ENCODE peak calls at places on chromosomes 4 and X, in nine cellular contexts. K, T, V, R, M, Q, H, G and F are unnamed samples. For H3K4me1, the result is how much of the 10 kb centered on the place peaks cover.

GRCh38 chr4:4326136-4326535 is 36.1 kb downstream of the ZBTB49 start:
- DNase-seq in K (no peak), T (no peak), V (no peak), R (no peak), M (no peak), Q (no peak), H (no peak), G (no peak), F (no peak)

GRCh38 chrX:139112432-139112831 is 400.9 kb upstream of the FGF13 start:
- DNase-seq in K (no peak), T (no peak), V (no peak), R (no peak), M (no peak), Q (no peak), H (peak), G (no peak), F (no peak)

GRCh38 chr4:46442963-46443362 is 53.0 kb upstream of the GABRA2 start:
- DNase-seq in K (no peak), T (no peak), V (no peak), R (no peak), M (no peak), Q (no peak), H (no peak), G (no peak), F (no peak)

GRCh38 chrX:62928906-62929305 is 422.2 kb downstream of the SPIN4 start:
- DNase-seq in K (no peak), T (no peak), V (no peak), R (no peak), M (no peak), Q (no peak), H (no peak), G (no peak), F (no peak)

GRCh38 chr4:153471691-153472080 is 5.5 kb downstream of the TMEM131L start:
- DNase-seq in K (peak), T (no peak), V (no peak), R (no peak), M (no peak), Q (no peak), H (no peak), G (no peak), F (no peak)

GRCh38 chr4:82650868-82651267 is 89.1 kb upstream of the TMEM150C start:
- DNase-seq in K (no peak), T (no peak), V (no peak), R (no peak), M (no peak), Q (no peak), H (no peak), G (no peak), F (no peak)

GRCh38 chr4:25031077-25031606 is 396 bp upstream of the LGI2 start:
- DNase-seq in K (no peak), T (peak), V (no peak), R (no peak), M (peak), Q (peak), H (peak), G (peak), F (no peak)

GRCh38 chrX:119647089-119647488 is 40.9 kb upstream of the NKRF start:
- DNase-seq in K (no peak), T (no peak), V (no peak), R (no peak), M (no peak), Q (no peak), H (no peak), G (no peak), F (no peak)

GRCh38 chrX:38220936-38221386 is 290 bp upstream of the SRPX start:
- DNase-seq in K (no peak), T (peak), V (no peak), R (no peak), M (peak), Q (peak), H (peak), G (peak), F (no peak)

GRCh38 chr4:183797041-183797444 is 108.1 kb upstream of the STOX2 start:
- DNase-seq in K (no peak), T (no peak), V (no peak), R (no peak), M (peak), Q (peak), H (no peak), G (peak), F (no peak)

GRCh38 chrX:13000311-13000811 is 25.5 kb downstream of the TMSB4X start:
- DNase-seq in K (no peak), T (no peak), V (no peak), R (no peak), M (no peak), Q (no peak), H (no peak), G (no peak), F (peak)

GRCh38 chr4:79514637-79515320 is 106.8 kb upstream of the GK2 start:
- DNase-seq in K (no peak), T (no peak), V (no peak), R (no peak), M (peak), Q (no peak), H (no peak), G (no peak), F (no peak)
- H3K27ac ChIP-seq in K (no peak), T (no peak), V (no peak), R (peak), M (peak), Q (peak), H (no peak), G (no peak), F (no peak)

GRCh38 chr4:158010346-158010745 is 162.5 kb downstream of the GASK1B start:
- DNase-seq in K (no peak), T (no peak), V (no peak), R (no peak), M (no peak), Q (no peak), H (no peak), G (peak), F (no peak)
- H3K4me1 ChIP-seq in K (under half), T (under half), V (under half), R (half or more), M (under half), Q (under half), H (under half), G (under half), F (under half)

DNA sequence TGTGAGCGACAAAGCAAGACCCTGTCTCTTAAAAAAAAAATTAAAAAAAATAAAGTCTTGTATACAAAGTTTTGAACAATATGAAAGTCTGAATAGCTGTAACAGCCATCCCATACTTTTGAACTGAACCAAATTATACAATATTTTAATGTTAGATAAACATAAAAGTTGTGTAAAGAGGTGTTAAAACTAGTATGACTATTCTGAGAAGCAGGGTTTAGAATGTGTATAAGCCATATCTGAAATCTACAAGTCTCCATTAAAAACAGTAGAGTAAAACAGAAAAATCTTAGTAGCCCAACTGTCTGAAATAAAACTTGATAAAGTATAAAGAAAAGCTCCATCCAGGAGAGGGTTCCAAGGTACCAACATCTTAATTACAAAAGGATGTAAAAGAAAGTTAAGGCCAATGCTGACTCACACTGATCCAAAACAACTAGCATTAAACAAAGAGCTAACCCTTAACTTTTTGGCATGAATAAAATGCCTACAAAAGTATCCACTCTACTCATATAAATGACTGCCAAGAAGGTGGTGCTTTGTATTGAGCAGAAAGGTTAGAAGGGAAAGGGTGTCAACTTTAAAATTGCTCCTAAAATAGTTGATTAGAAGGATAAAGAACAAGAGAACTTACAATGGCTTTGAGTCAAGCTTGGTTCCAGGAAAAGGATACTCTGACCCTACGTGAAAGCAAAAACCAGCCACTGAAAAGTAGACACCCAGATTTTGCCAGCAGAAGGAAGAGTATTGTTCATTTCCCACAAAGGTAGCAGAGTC is 18.5 kb downstream of the CNOT6L start:
- DNase-seq in K (no peak), T (no peak), V (no peak), R (no peak), M (no peak), Q (no peak), H (peak), G (no peak), F (no peak)
- H3K27ac ChIP-seq in K (peak), T (peak), V (peak), R (no peak), M (no peak), Q (peak), H (peak), G (no peak), F (peak)

DNA sequence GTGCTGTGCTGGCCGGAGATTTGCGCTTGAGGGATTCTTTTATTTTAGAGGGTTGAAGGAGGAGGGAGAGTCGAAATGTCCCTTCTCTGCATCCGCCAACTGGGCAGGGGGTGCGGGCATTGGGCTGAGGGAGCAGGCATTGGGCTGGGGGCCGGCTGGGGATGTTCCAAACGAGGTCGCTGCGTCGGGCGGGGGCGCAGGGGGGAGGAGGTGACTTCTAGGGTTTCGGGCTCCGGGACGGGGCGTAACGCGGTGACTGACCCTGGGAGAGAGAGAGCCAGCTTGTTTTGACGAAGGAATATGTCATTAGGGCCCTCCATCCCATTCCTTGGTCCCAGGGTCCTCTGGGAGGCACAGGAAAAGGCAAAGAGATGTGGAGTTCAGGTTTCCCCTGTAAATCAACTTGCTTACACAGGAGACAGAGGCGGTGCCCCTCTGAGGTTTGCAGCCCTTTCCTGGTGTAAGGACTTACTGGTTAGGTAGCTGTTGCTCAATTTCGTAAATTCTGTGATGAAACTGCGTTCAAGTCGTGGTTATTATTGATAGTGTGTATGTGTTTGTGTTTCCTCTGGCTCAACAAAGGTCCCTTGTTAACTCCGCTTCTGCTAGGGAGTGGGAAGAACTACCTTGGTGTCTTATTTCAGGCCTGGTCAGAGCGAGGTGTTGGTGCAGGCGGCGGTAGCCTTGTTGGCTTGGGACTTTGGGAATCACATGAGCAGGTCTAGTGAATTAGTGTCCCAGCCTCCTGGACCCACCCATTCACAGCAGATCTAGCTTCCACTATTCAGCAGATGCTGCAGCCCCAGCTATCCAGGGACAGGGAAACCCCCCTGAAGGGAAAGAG is 716 bp downstream of the FHIP1A start:
- DNase-seq in K (no peak), T (peak), V (no peak), R (no peak), M (peak), Q (no peak), H (no peak), G (peak), F (no peak)
- H3K4me1 ChIP-seq in K (under half), T (under half), V (under half), R (under half), M (under half), Q (under half), H (under half), G (under half), F (under half)